ENCODE peak calls at places on chromosomes 11 and 22, in four cellular contexts. S, R, Y and F are unnamed samples.
A peak's percentile ranks its signal among the peaks of the same experiment; 100 is the strongest.

GRCh38 chr11:19988598-19988997 is 171.7 kb downstream of the DBX1 start:
- DNase-seq in S (peak; percentile 64), R (no peak), Y (peak; percentile 33), F (no peak)

GRCh38 chr22:30178180-30179126 is 68.1 kb downstream of the LIF start:
- DNase-seq in S (no peak), R (no peak), Y (no peak), F (no peak)

GRCh38 chr11:1728281-1728680 is 22.1 kb downstream of the IFITM10 start:
- DNase-seq in S (no peak), R (no peak), Y (no peak), F (no peak)

GRCh38 chr11:86574493-86575207 is 97.8 kb downstream of the ME3 start:
- DNase-seq in S (no peak), R (no peak), Y (no peak), F (peak; percentile 29)

GRCh38 chr11:17718510-17718962 is 835 bp upstream of the MYOD1 start:
- DNase-seq in S (peak; percentile 81), R (no peak), Y (no peak), F (no peak)

GRCh38 chr11:125724125-125724524 is 22.0 kb upstream of the PATE1 start:
- DNase-seq in S (no peak), R (no peak), Y (no peak), F (no peak)

GRCh38 chr11:75347781-75348613 is 3.5 kb downstream of the ARRB1 start:
- DNase-seq in S (no peak), R (no peak), Y (no peak), F (peak; percentile 91)

GRCh38 chr11:44601471-44602370 is 36.3 kb downstream of the CD82 start:
- DNase-seq in S (no peak), R (no peak), Y (no peak), F (no peak)

GRCh38 chr11:125132071-125132470 is 20.6 kb upstream of the TMEM218 start:
- DNase-seq in S (no peak), R (no peak), Y (no peak), F (no peak)

GRCh38 chr11:64778473-64779298 is at the start of gene SF1:
- DNase-seq in S (peak; percentile 100), R (peak; percentile 99), Y (peak; percentile 99), F (peak; percentile 100)

GRCh38 chr11:66498508-66498907 is 11.9 kb upstream of the BBS1 start:
- DNase-seq in S (no peak), R (no peak), Y (no peak), F (no peak)

GRCh38 chr11:35907648-35908431 is 36.0 kb upstream of the LDLRAD3 start:
- DNase-seq in S (peak; percentile 77), R (peak; percentile 27), Y (no peak), F (no peak)

GRCh38 chr11:110349109-110349996 is 52.9 kb upstream of the RDX start:
- DNase-seq in S (no peak), R (no peak), Y (no peak), F (peak; percentile 8)

GRCh38 chr22:48404801-48405447 is 1422.7 kb downstream of the BRD1 start:
- DNase-seq in S (no peak), R (no peak), Y (no peak), F (no peak)

GRCh38 chr11:69496631-69497220 is 15.3 kb downstream of the LINC01488 start:
- DNase-seq in S (no peak), R (peak; percentile 28), Y (no peak), F (no peak)

GRCh38 chr22:41302016-41302767 is 867 bp downstream of the ZC3H7B start:
- DNase-seq in S (no peak), R (no peak), Y (no peak), F (peak; percentile 67)

GRCh38 chr22:23073506-23074229 is 3.3 kb downstream of the GNAZ start:
- DNase-seq in S (no peak), R (no peak), Y (no peak), F (no peak)

GRCh38 chr22:45006873-45007246 is 2.9 kb downstream of the PHF21B start:
- DNase-seq in S (no peak), R (no peak), Y (no peak), F (peak; percentile 89)

GRCh38 chr22:32564170-32565001 is 89.8 kb downstream of the FBXO7 start:
- DNase-seq in S (peak; percentile 33), R (no peak), Y (no peak), F (peak; percentile 29)

GRCh38 chr11:25065711-25066110 is 568.9 kb downstream of the LUZP2 start:
- DNase-seq in S (no peak), R (no peak), Y (no peak), F (no peak)

GRCh38 chr22:32706149-32706548 is 95.4 kb upstream of the TIMP3 start:
- DNase-seq in S (no peak), R (no peak), Y (no peak), F (no peak)

GRCh38 chr22:48895831-48896765 is 931.6 kb downstream of the BRD1 start:
- DNase-seq in S (no peak), R (no peak), Y (no peak), F (no peak)

GRCh38 chr11:30586251-30587144 is at the start of gene MPPED2:
- DNase-seq in S (peak; percentile 15), R (peak; percentile 49), Y (no peak), F (peak; percentile 83)

DNA sequence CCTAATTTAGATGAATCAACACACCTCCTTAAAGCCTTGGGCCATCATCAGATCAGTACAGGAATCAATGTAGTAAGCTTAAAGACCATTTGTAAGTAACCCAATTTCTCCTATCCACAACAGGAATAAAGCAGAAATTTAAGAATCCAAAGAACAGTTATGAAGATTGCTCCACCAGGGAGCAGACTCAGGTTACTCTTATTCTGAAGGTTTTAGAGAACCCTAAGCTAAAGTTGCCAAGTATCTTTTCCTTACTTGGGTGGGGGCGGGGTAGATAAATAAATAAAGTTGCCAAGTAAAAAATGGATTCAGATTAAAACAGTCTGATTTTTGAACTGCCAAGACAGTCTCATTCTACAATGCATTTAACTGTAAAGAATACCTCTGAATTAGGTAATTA is 18.1 kb downstream of the CKAP5 start:
- DNase-seq in S (no peak), R (no peak), Y (no peak), F (peak; percentile 30)
- H3K27ac ChIP-seq in S (peak overlapping the region; percentile 86), R (no peak overlapping the region), Y (no peak overlapping the region), F (peak overlapping the region; percentile 74)

DNA sequence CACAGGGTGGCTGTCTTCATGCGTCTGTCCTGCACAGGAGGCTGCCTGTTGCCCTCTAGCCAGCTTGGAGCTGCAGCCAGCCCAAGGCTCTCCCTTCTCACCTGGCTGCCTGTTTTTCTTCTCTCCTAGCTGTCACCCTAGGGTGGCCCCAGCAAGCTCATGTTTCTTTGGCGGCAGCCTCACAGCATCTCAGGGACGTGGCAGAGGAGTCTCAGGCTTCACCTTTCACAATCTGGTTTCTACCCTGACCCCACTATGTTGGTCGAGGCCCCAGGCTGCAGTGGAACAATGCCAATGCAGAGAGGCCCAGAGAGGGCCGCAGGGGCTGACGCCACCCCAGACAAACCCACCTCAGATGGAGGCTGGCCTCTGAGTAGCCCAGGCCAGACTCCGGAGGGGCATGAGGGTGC is 2.5 kb upstream of the CLDN5 start:
- DNase-seq in S (no peak), R (no peak), Y (no peak), F (no peak)
- H3K4me1 ChIP-seq in S (peaks cover 8% of the 10 kb centered on the region), R (no peaks in the 10 kb centered on the region), Y (peaks cover 7% of the 10 kb centered on the region), F (peaks cover 11% of the 10 kb centered on the region)

GRCh38 chr11:57791321-57792059 is 29.9 kb downstream of the CTNND1 start:
- DNase-seq in S (no peak), R (no peak), Y (no peak), F (no peak)

GRCh38 chr11:57792870-57793269 is 31.3 kb downstream of the CTNND1 start:
- DNase-seq in S (no peak), R (peak; percentile 39), Y (no peak), F (no peak)

GRCh38 chr11:57798905-57799559 is 37.4 kb downstream of the CTNND1 start:
- DNase-seq in S (peak; percentile 24), R (no peak), Y (no peak), F (no peak)

GRCh38 chr11:57792060-57792541 is 30.5 kb downstream of the CTNND1 start:
- DNase-seq in S (peak; percentile 50), R (no peak), Y (no peak), F (no peak)

DNA sequence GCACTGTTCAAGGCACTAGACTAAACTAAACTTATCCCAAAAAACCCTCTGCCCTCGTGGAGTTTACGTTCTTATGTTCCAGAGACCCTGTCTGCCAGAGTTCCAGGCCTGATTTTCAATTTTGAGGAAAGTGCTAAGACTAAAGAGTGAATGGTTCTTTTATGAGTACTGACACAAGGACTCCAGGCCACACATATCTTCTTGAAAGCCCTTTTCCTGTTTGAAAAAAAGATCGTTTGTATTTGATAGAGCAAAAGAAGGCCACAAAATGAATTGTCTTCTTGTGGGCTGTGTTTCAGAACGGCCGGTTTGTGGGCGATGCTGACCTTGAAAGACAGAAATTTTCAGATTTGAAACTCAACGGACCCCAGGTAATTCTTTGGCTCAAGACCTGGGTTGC is 32.1 kb downstream of the CTNND1 start:
- DNase-seq in S (no peak), R (no peak), Y (no peak), F (no peak)
- H3K27ac ChIP-seq in S (no peak overlapping the region), R (peak overlapping the region; percentile 71), Y (no peak overlapping the region), F (no peak overlapping the region)

DNA sequence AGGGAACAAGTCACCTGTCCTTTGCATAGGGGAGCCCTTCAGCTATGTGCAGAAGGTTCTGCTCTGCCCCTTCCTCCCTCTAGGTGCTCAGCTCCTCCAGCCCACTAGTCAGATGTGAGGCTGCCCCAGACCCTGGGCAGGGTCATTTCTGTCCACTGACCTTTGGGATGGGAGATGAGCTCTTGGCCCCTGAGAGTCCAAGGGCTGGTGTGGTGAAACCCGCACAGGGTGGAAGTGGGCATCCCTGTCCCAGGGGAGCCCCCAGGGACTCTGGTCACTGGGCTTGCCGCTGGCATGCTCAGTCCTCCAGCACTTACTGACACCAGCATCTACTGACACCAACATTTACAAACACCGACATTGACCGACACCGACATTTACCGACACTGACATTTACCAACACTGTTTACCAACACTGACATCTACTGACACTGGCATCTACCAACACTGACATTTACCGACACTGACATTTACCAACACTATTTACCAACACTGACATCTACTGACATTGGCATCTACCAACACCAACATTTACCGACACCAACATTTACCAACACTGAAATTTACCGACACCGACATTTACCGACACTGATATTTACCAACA is 71.9 kb upstream of the PPP6R3 start:
- DNase-seq in S (no peak), R (no peak), Y (no peak), F (no peak)
- H3K4me1 ChIP-seq in S (peaks cover under 1% of the 10 kb centered on the region), R (peaks cover 9% of the 10 kb centered on the region), Y (no peaks in the 10 kb centered on the region), F (no peaks in the 10 kb centered on the region)

GRCh38 chr22:21796231-21796630 is 60.6 kb upstream of the YPEL1 start:
- DNase-seq in S (no peak), R (no peak), Y (no peak), F (no peak)

GRCh38 chr22:21796863-21797262 is 61.3 kb upstream of the YPEL1 start:
- DNase-seq in S (peak; percentile 30), R (no peak), Y (no peak), F (no peak)

GRCh38 chr22:21797444-21798221 is 62.0 kb upstream of the YPEL1 start:
- DNase-seq in S (no peak), R (no peak), Y (no peak), F (peak; percentile 45)

GRCh38 chr22:21790359-21790758 is 54.8 kb upstream of the YPEL1 start:
- DNase-seq in S (no peak), R (no peak), Y (no peak), F (no peak)

GRCh38 chr22:21791635-21792625 is 56.3 kb upstream of the YPEL1 start:
- DNase-seq in S (no peak), R (no peak), Y (no peak), F (no peak)
- H3K27ac ChIP-seq in S (no peak overlapping the region), R (no peak overlapping the region), Y (no peak overlapping the region), F (no peak overlapping the region)